ENCODE peak calls at places on chromosomes 4 and X, in eight cellular contexts. One of them, this sample, is unnamed.
A peak's percentile ranks its signal among the peaks of the same experiment; 100 is the strongest.

GRCh38 chrX:67700607-67701006 is 156.8 kb downstream of the AR start:
- DNase-seq in OCI-LY7: no peak
- DNase-seq in stomach: no peak
- DNase-seq in type B pancreatic cell: no peak
- DNase-seq in endodermal cell: no peak
- DNase-seq in body of pancreas: no peak
- DNase-seq in GM13977: no peak
- DNase-seq in breast epithelium: no peak
- DNase-seq in this sample: no peak

GRCh38 chr4:3296651-3297050 is 3.8 kb downstream of the RGS12 start:
- DNase-seq in OCI-LY7: no peak
- DNase-seq in stomach: peak; percentile 9
- DNase-seq in type B pancreatic cell: peak; percentile 49
- DNase-seq in endodermal cell: peak; percentile 37
- DNase-seq in body of pancreas: no peak
- DNase-seq in GM13977: no peak
- DNase-seq in breast epithelium: no peak
- DNase-seq in this sample: no peak

GRCh38 chr4:147693202-147693601 is 9.2 kb upstream of the PRMT9 start:
- DNase-seq in OCI-LY7: no peak
- DNase-seq in stomach: no peak
- DNase-seq in type B pancreatic cell: no peak
- DNase-seq in endodermal cell: no peak
- DNase-seq in body of pancreas: no peak
- DNase-seq in GM13977: no peak
- DNase-seq in breast epithelium: no peak
- DNase-seq in this sample: no peak

GRCh38 chrX:153764786-153765137 is 713 bp downstream of the PLXNB3 start:
- DNase-seq in OCI-LY7: no peak
- DNase-seq in stomach: no peak
- DNase-seq in type B pancreatic cell: no peak
- DNase-seq in endodermal cell: peak; percentile 32
- DNase-seq in body of pancreas: no peak
- DNase-seq in GM13977: no peak
- DNase-seq in breast epithelium: no peak
- DNase-seq in this sample: no peak

GRCh38 chr4:89140168-89140759 is 28.9 kb downstream of the TIGD2 start:
- DNase-seq in OCI-LY7: no peak
- DNase-seq in stomach: no peak
- DNase-seq in type B pancreatic cell: no peak
- DNase-seq in endodermal cell: no peak
- DNase-seq in body of pancreas: no peak
- DNase-seq in GM13977: no peak
- DNase-seq in breast epithelium: no peak
- DNase-seq in this sample: no peak

GRCh38 chr4:15294202-15294601 is 133.6 kb upstream of the C1QTNF7 start:
- DNase-seq in OCI-LY7: no peak
- DNase-seq in stomach: no peak
- DNase-seq in type B pancreatic cell: no peak
- DNase-seq in endodermal cell: no peak
- DNase-seq in body of pancreas: no peak
- DNase-seq in GM13977: no peak
- DNase-seq in breast epithelium: no peak
- DNase-seq in this sample: no peak

GRCh38 chrX:20515841-20516461 is 249.2 kb upstream of the RPS6KA3 start:
- DNase-seq in OCI-LY7: no peak
- DNase-seq in stomach: no peak
- DNase-seq in type B pancreatic cell: no peak
- DNase-seq in endodermal cell: no peak
- DNase-seq in body of pancreas: no peak
- DNase-seq in GM13977: peak; percentile 17
- DNase-seq in breast epithelium: no peak
- DNase-seq in this sample: no peak

GRCh38 chrX:50971390-50971789 is 60.9 kb downstream of the BMP15 start:
- DNase-seq in OCI-LY7: no peak
- DNase-seq in stomach: no peak
- DNase-seq in type B pancreatic cell: no peak
- DNase-seq in endodermal cell: no peak
- DNase-seq in body of pancreas: no peak
- DNase-seq in GM13977: no peak
- DNase-seq in breast epithelium: no peak
- DNase-seq in this sample: no peak

GRCh38 chr4:84420608-84421007 is 78.5 kb downstream of the NKX6-1 start:
- DNase-seq in OCI-LY7: no peak
- DNase-seq in stomach: no peak
- DNase-seq in type B pancreatic cell: no peak
- DNase-seq in endodermal cell: no peak
- DNase-seq in body of pancreas: no peak
- DNase-seq in GM13977: no peak
- DNase-seq in breast epithelium: no peak
- DNase-seq in this sample: no peak

GRCh38 chr4:124737619-124738018 is 25.1 kb upstream of the ANKRD50 start:
- DNase-seq in OCI-LY7: no peak
- DNase-seq in stomach: no peak
- DNase-seq in type B pancreatic cell: no peak
- DNase-seq in endodermal cell: no peak
- DNase-seq in body of pancreas: no peak
- DNase-seq in GM13977: no peak
- DNase-seq in breast epithelium: no peak
- DNase-seq in this sample: no peak

GRCh38 chr4:5366421-5366820 is 315.1 kb downstream of the STK32B start:
- DNase-seq in OCI-LY7: no peak
- DNase-seq in stomach: no peak
- DNase-seq in type B pancreatic cell: no peak
- DNase-seq in endodermal cell: no peak
- DNase-seq in body of pancreas: no peak
- DNase-seq in GM13977: no peak
- DNase-seq in breast epithelium: no peak
- DNase-seq in this sample: no peak

GRCh38 chr4:113294910-113295309 is 245.5 kb downstream of the ANK2 start:
- DNase-seq in OCI-LY7: no peak
- DNase-seq in stomach: no peak
- DNase-seq in type B pancreatic cell: no peak
- DNase-seq in endodermal cell: no peak
- DNase-seq in body of pancreas: no peak
- DNase-seq in GM13977: no peak
- DNase-seq in breast epithelium: no peak
- DNase-seq in this sample: no peak

GRCh38 chrX:87664381-87664780 is 146.8 kb downstream of the KLHL4 start:
- DNase-seq in OCI-LY7: peak; percentile 0
- DNase-seq in stomach: no peak
- DNase-seq in type B pancreatic cell: no peak
- DNase-seq in endodermal cell: no peak
- DNase-seq in body of pancreas: no peak
- DNase-seq in GM13977: peak; percentile 7
- DNase-seq in breast epithelium: no peak
- DNase-seq in this sample: no peak

GRCh38 chr4:104915864-104916263 is 230.8 kb upstream of the TET2 start:
- DNase-seq in OCI-LY7: no peak
- DNase-seq in stomach: no peak
- DNase-seq in type B pancreatic cell: no peak
- DNase-seq in endodermal cell: peak; percentile 71
- DNase-seq in body of pancreas: no peak
- DNase-seq in GM13977: no peak
- DNase-seq in breast epithelium: no peak
- DNase-seq in this sample: no peak

GRCh38 chrX:12052109-12052508 is 86.2 kb upstream of the FRMPD4 start:
- DNase-seq in OCI-LY7: no peak
- DNase-seq in stomach: no peak
- DNase-seq in type B pancreatic cell: no peak
- DNase-seq in endodermal cell: no peak
- DNase-seq in body of pancreas: no peak
- DNase-seq in GM13977: no peak
- DNase-seq in breast epithelium: no peak
- DNase-seq in this sample: no peak

GRCh38 chr4:8892556-8893226 is 21.1 kb upstream of the HMX1 start:
- DNase-seq in OCI-LY7: no peak
- DNase-seq in stomach: no peak
- DNase-seq in type B pancreatic cell: no peak
- DNase-seq in endodermal cell: peak; percentile 63
- DNase-seq in body of pancreas: no peak
- DNase-seq in GM13977: no peak
- DNase-seq in breast epithelium: no peak
- DNase-seq in this sample: no peak

GRCh38 chr4:8886625-8887406 is 15.2 kb upstream of the HMX1 start:
- DNase-seq in OCI-LY7: no peak
- DNase-seq in stomach: no peak
- DNase-seq in type B pancreatic cell: no peak
- DNase-seq in endodermal cell: no peak
- DNase-seq in body of pancreas: no peak
- DNase-seq in GM13977: no peak
- DNase-seq in breast epithelium: no peak
- DNase-seq in this sample: no peak

GRCh38 chr4:8891646-8892555 is 20.3 kb upstream of the HMX1 start:
- DNase-seq in OCI-LY7: no peak
- DNase-seq in stomach: no peak
- DNase-seq in type B pancreatic cell: no peak
- DNase-seq in endodermal cell: peak; percentile 80
- DNase-seq in body of pancreas: no peak
- DNase-seq in GM13977: no peak
- DNase-seq in breast epithelium: no peak
- DNase-seq in this sample: no peak

GRCh38 chr4:8891255-8891645 is 19.6 kb upstream of the HMX1 start:
- DNase-seq in OCI-LY7: no peak
- DNase-seq in stomach: no peak
- DNase-seq in type B pancreatic cell: no peak
- DNase-seq in endodermal cell: peak; percentile 60
- DNase-seq in body of pancreas: no peak
- DNase-seq in GM13977: no peak
- DNase-seq in breast epithelium: no peak
- DNase-seq in this sample: no peak

GRCh38 chr4:8888856-8889255 is 17.2 kb upstream of the HMX1 start:
- DNase-seq in OCI-LY7: no peak
- DNase-seq in stomach: no peak
- DNase-seq in type B pancreatic cell: no peak
- DNase-seq in endodermal cell: no peak
- DNase-seq in body of pancreas: no peak
- DNase-seq in GM13977: no peak
- DNase-seq in breast epithelium: no peak
- DNase-seq in this sample: no peak
- TF ChIP-seq CTCF in OCI-LY7: no peak
- TF ChIP-seq CTCF in stomach: no peak
- TF ChIP-seq CTCF in type B pancreatic cell: no peak
- TF ChIP-seq CTCF in endodermal cell: no peak
- TF ChIP-seq CTCF in body of pancreas: no peak
- TF ChIP-seq CTCF in GM13977: no peak
- TF ChIP-seq CTCF in breast epithelium: no peak
- TF ChIP-seq CTCF in this sample: no peak

GRCh38 chrX:64571011-64571410 is 175.8 kb upstream of the MTMR8 start:
- DNase-seq in OCI-LY7: no peak
- DNase-seq in stomach: no peak
- DNase-seq in type B pancreatic cell: no peak
- DNase-seq in endodermal cell: peak; percentile 51
- DNase-seq in body of pancreas: no peak
- DNase-seq in GM13977: no peak
- DNase-seq in breast epithelium: no peak
- DNase-seq in this sample: no peak

GRCh38 chrX:64570204-64570603 is 175.0 kb upstream of the MTMR8 start:
- DNase-seq in OCI-LY7: peak; percentile 39
- DNase-seq in stomach: no peak
- DNase-seq in type B pancreatic cell: no peak
- DNase-seq in endodermal cell: peak; percentile 49
- DNase-seq in body of pancreas: no peak
- DNase-seq in GM13977: no peak
- DNase-seq in breast epithelium: no peak
- DNase-seq in this sample: no peak
- TF ChIP-seq CTCF in OCI-LY7: peak; percentile 68
- TF ChIP-seq CTCF in stomach: no peak
- TF ChIP-seq CTCF in type B pancreatic cell: peak; percentile 57
- TF ChIP-seq CTCF in endodermal cell: peak; percentile 78
- TF ChIP-seq CTCF in body of pancreas: no peak
- TF ChIP-seq CTCF in GM13977: peak; percentile 17
- TF ChIP-seq CTCF in breast epithelium: no peak
- TF ChIP-seq CTCF in this sample: peak; percentile 15

GRCh38 chr4:80465238-80465637 is 129.7 kb downstream of the CFAP299 start:
- DNase-seq in OCI-LY7: no peak
- DNase-seq in stomach: no peak
- DNase-seq in type B pancreatic cell: no peak
- DNase-seq in endodermal cell: no peak
- DNase-seq in body of pancreas: no peak
- DNase-seq in GM13977: no peak
- DNase-seq in breast epithelium: no peak
- DNase-seq in this sample: no peak

GRCh38 chr4:80462537-80463207 is 127.1 kb downstream of the CFAP299 start:
- DNase-seq in OCI-LY7: no peak
- DNase-seq in stomach: no peak
- DNase-seq in type B pancreatic cell: no peak
- DNase-seq in endodermal cell: no peak
- DNase-seq in body of pancreas: no peak
- DNase-seq in GM13977: peak; percentile 7
- DNase-seq in breast epithelium: no peak
- DNase-seq in this sample: no peak

GRCh38 chr4:80461412-80461811 is 125.9 kb downstream of the CFAP299 start:
- DNase-seq in OCI-LY7: no peak
- DNase-seq in stomach: no peak
- DNase-seq in type B pancreatic cell: no peak
- DNase-seq in endodermal cell: no peak
- DNase-seq in body of pancreas: no peak
- DNase-seq in GM13977: no peak
- DNase-seq in breast epithelium: no peak
- DNase-seq in this sample: no peak

GRCh38 chr4:80463509-80463908 is 128.0 kb downstream of the CFAP299 start:
- DNase-seq in OCI-LY7: no peak
- DNase-seq in stomach: no peak
- DNase-seq in type B pancreatic cell: no peak
- DNase-seq in endodermal cell: no peak
- DNase-seq in body of pancreas: no peak
- DNase-seq in GM13977: no peak
- DNase-seq in breast epithelium: no peak
- DNase-seq in this sample: no peak

DNA sequence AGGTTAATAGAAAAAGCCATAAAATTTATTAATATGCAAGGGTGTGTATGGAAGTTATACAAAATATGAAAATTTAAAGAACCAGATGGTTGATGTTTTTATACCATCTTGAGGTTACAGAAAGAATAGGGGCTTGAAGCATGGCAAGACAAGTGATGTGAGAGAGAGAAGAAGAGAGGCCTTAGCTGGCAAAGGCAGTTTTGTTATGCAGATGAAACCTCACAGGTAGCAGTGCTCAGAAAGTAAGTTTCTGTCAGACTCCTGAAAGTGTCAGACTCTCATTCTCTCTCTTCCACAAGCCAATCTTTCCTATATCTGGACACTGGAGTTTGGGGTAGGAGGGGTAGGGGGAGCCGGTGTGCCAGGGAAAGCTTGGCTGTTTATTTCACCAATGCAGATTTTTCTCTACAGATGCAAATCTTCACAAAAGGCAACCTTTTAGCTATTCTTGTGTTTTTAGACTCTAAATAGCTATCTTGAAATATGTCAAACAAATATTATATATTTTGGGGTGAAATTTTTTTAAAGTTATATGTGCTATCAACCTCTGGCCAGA is 124.5 kb downstream of the CFAP299 start:
- DNase-seq in OCI-LY7: no peak
- DNase-seq in stomach: no peak
- DNase-seq in type B pancreatic cell: no peak
- DNase-seq in endodermal cell: no peak
- DNase-seq in body of pancreas: no peak
- DNase-seq in GM13977: no peak
- DNase-seq in breast epithelium: no peak
- DNase-seq in this sample: no peak
- TF ChIP-seq CTCF in OCI-LY7: peak; percentile 34
- TF ChIP-seq CTCF in stomach: no peak
- TF ChIP-seq CTCF in type B pancreatic cell: no peak
- TF ChIP-seq CTCF in endodermal cell: peak; percentile 36
- TF ChIP-seq CTCF in body of pancreas: no peak
- TF ChIP-seq CTCF in GM13977: peak; percentile 2
- TF ChIP-seq CTCF in breast epithelium: no peak
- TF ChIP-seq CTCF in this sample: no peak

GRCh38 chr4:91734682-91735081 is 569.1 kb upstream of the GRID2 start:
- DNase-seq in OCI-LY7: no peak
- DNase-seq in stomach: no peak
- DNase-seq in type B pancreatic cell: no peak
- DNase-seq in endodermal cell: no peak
- DNase-seq in body of pancreas: no peak
- DNase-seq in GM13977: no peak
- DNase-seq in breast epithelium: no peak
- DNase-seq in this sample: no peak
- TF ChIP-seq CTCF in OCI-LY7: no peak
- TF ChIP-seq CTCF in stomach: no peak
- TF ChIP-seq CTCF in type B pancreatic cell: peak; percentile 54
- TF ChIP-seq CTCF in endodermal cell: peak; percentile 62
- TF ChIP-seq CTCF in body of pancreas: no peak
- TF ChIP-seq CTCF in GM13977: no peak
- TF ChIP-seq CTCF in breast epithelium: no peak
- TF ChIP-seq CTCF in this sample: no peak

This sample was measured in endothelial cell.